ENCODE peak calls at places on chromosomes 4 and X, in nine cellular contexts. P, Z, X, J, K, O, S, Q and C are unnamed samples.

GRCh38 chr4:33060873-33061542 is 2340.8 kb downstream of the PCDH7 start:
- DNase-seq in K (peak), X (no peak), P (no peak), Z (peak), J (no peak), Q (no peak), S (no peak), O (no peak), C (peak)

GRCh38 chr4:183256343-183256742 is 63.7 kb downstream of the CLDN22 start:
- DNase-seq in S (no peak), K (no peak), Z (no peak), P (no peak), O (no peak), Q (no peak), J (no peak), X (no peak), C (no peak)

GRCh38 chr4:94032754-94033153 is 174.9 kb upstream of the SMARCAD1 start:
- DNase-seq in X (no peak), J (no peak), P (no peak), Q (no peak), O (no peak), Z (no peak), K (peak), S (no peak), C (no peak)

GRCh38 chr4:61740950-61741638 is 541.0 kb downstream of the ADGRL3 start:
- DNase-seq in Q (no peak), S (no peak), J (no peak), O (no peak), Z (peak), P (no peak), K (no peak), X (no peak), C (no peak)

GRCh38 chr4:113837397-113837796 is 75.9 kb upstream of the CAMK2D start:
- DNase-seq in Q (no peak), Z (no peak), K (peak), O (no peak), J (no peak), S (no peak), X (no peak), P (no peak), C (no peak)

GRCh38 chr4:111630705-111631104 is 514.5 kb upstream of the FAM241A start:
- DNase-seq in O (no peak), J (no peak), S (no peak), P (no peak), K (no peak), X (no peak), Z (no peak), Q (no peak), C (peak)

GRCh38 chr4:156169011-156169410 is 215.3 kb upstream of the CTSO start:
- DNase-seq in O (no peak), S (no peak), P (no peak), Z (peak), K (peak), J (no peak), Q (no peak), X (no peak), C (peak)

GRCh38 chrX:129842510-129843208 is 1.0 kb downstream of the ZDHHC9 start:
- DNase-seq in Z (no peak), Q (no peak), J (no peak), K (peak), O (no peak), X (no peak), P (no peak), S (no peak), C (no peak)

GRCh38 chr4:173145111-173145510 is 23.5 kb upstream of the GALNT7 start:
- DNase-seq in J (no peak), Q (no peak), Z (no peak), O (no peak), S (no peak), X (no peak), P (no peak), K (no peak), C (no peak)

GRCh38 chrX:133921764-133922389 is 63.5 kb downstream of the GPC3 start:
- DNase-seq in X (no peak), O (peak), Q (peak), S (no peak), P (no peak), Z (peak), J (no peak), K (peak), C (no peak)

GRCh38 chrX:49199315-49199595 is 738 bp downstream of the SYP start:
- DNase-seq in P (no peak), J (no peak), K (no peak), Q (no peak), S (no peak), O (no peak), Z (no peak), X (no peak), C (no peak)

GRCh38 chr4:139738846-139739613 is 73.4 kb downstream of the MGST2 start:
- DNase-seq in Q (no peak), X (no peak), S (no peak), P (no peak), J (no peak), Z (no peak), O (no peak), K (no peak), C (no peak)

GRCh38 chr4:88938138-88938537 is 118.8 kb downstream of the FAM13A start:
- DNase-seq in K (peak), Q (no peak), S (no peak), O (no peak), Z (no peak), X (no peak), J (no peak), P (no peak), C (no peak)